ENCODE peak calls at places on chromosomes 5 and 9, in eight cellular contexts. D is CD8-positive, alpha-beta memory T cell; V is esophagus squamous epithelium; B is HepG2; G is spleen; Y is IMR-90; T is transverse colon; A is Caco-2. M is an unnamed sample.

GRCh38 chr5:13739462-13739861 is 205.0 kb downstream of the DNAH5 start:
- DNase-seq in Y (no peak), B (no peak), A (no peak), G (no peak), T (no peak), D (no peak), V (no peak), M (no peak)

GRCh38 chr9:93467062-93467416 is 13.7 kb upstream of the FAM120AOS start:
- DNase-seq in A (no peak), G (no peak), V (no peak), B (peak; percentile 37), D (no peak), Y (no peak), T (no peak), M (no peak)

GRCh38 chr5:159316519-159317383 is 13.5 kb downstream of the IL12B start:
- DNase-seq in G (no peak), V (no peak), B (peak; percentile 40), Y (peak; percentile 67), D (no peak), A (peak; percentile 52), T (peak; percentile 41), M (peak; percentile 37)

GRCh38 chr5:1401681-1402096 is 43.6 kb downstream of the SLC6A3 start:
- DNase-seq in A (no peak), B (no peak), T (no peak), Y (no peak), V (no peak), D (no peak), G (no peak), M (no peak)

GRCh38 chr9:97703437-97704326 is 6.5 kb upstream of the XPA start:
- DNase-seq in Y (peak; percentile 80), V (no peak), T (no peak), D (no peak), B (peak; percentile 74), A (peak; percentile 23), G (no peak), M (no peak)

GRCh38 chr5:65474129-65474711 is 7.5 kb downstream of the ADAMTS6 start:
- DNase-seq in G (no peak), V (no peak), D (no peak), A (no peak), T (no peak), Y (no peak), B (no peak), M (no peak)

GRCh38 chr9:1604942-1605560 is 410.1 kb upstream of the SMARCA2 start:
- DNase-seq in B (peak; percentile 25), A (peak; percentile 13), Y (no peak), D (no peak), G (no peak), V (no peak), T (no peak), M (peak; percentile 18)

GRCh38 chr5:76604838-76605237 is 18.4 kb downstream of the F2RL2 start:
- DNase-seq in T (no peak), V (no peak), G (no peak), Y (peak; percentile 64), A (no peak), D (no peak), B (peak; percentile 15), M (no peak)

GRCh38 chr5:179181988-179182387 is 121.8 kb downstream of the ZNF354C start:
- DNase-seq in B (no peak), Y (no peak), G (peak; percentile 64), A (no peak), T (no peak), D (no peak), V (no peak), M (no peak)

GRCh38 chr9:125172351-125172750 is 17.3 kb downstream of the PPP6C start:
- DNase-seq in D (no peak), B (no peak), A (no peak), Y (no peak), V (no peak), G (no peak), T (no peak), M (no peak)

GRCh38 chr5:5178121-5178520 is 38.0 kb downstream of the ADAMTS16 start:
- DNase-seq in A (peak; percentile 54), T (no peak), Y (no peak), B (peak; percentile 30), G (no peak), D (no peak), V (no peak), M (no peak)

GRCh38 chr5:132498686-132499271 is 8.2 kb upstream of the IRF1 start:
- DNase-seq in D (no peak), Y (peak; percentile 20), G (no peak), A (no peak), V (no peak), T (no peak), B (no peak), M (no peak)

GRCh38 chr5:10563940-10564837 is at the start of gene ANKRD33B:
- DNase-seq in G (peak; percentile 94), V (no peak), A (peak; percentile 86), Y (peak; percentile 63), D (peak; percentile 66), T (peak; percentile 63), B (peak; percentile 9), M (no peak)

GRCh38 chr9:32463500-32463899 is 62.5 kb downstream of the RIGI start:
- DNase-seq in G (no peak), V (no peak), T (no peak), B (no peak), Y (no peak), D (no peak), A (no peak), M (no peak)

GRCh38 chr5:83549681-83550080 is 78.1 kb downstream of the VCAN start:
- DNase-seq in G (no peak), A (no peak), D (no peak), V (no peak), B (no peak), T (no peak), Y (no peak), M (no peak)

GRCh38 chr5:134833340-134834032 is 12.3 kb upstream of the C5orf24 start:
- DNase-seq in T (no peak), D (no peak), A (no peak), V (no peak), Y (peak; percentile 86), G (no peak), B (no peak), M (no peak)

GRCh38 chr5:31036407-31036806 is 157.1 kb upstream of the CDH6 start:
- DNase-seq in T (no peak), V (no peak), D (no peak), B (no peak), G (no peak), A (no peak), Y (peak; percentile 84), M (no peak)

GRCh38 chr5:36874465-36874864 is 2.1 kb upstream of the NIPBL start:
- DNase-seq in G (no peak), V (no peak), Y (no peak), B (no peak), A (no peak), D (no peak), T (no peak), M (no peak)

GRCh38 chr9:119004618-119004990 is 364.6 kb downstream of the BRINP1 start:
- DNase-seq in T (peak; percentile 47), A (peak; percentile 1), D (no peak), B (peak; percentile 12), V (no peak), G (no peak), Y (peak; percentile 6), M (no peak)

GRCh38 chr5:172497591-172498255 is 43.4 kb upstream of the SH3PXD2B start:
- DNase-seq in T (no peak), G (no peak), V (no peak), D (no peak), B (no peak), Y (no peak), A (no peak), M (no peak)

GRCh38 chr5:108749130-108749861 is 1.6 kb downstream of the FER start:
- DNase-seq in B (no peak), V (no peak), G (no peak), A (peak; percentile 47), Y (no peak), D (peak; percentile 53), T (no peak), M (peak; percentile 25)

GRCh38 chr9:132407196-132407595 is 556 bp upstream of the TTF1 start:
- DNase-seq in Y (no peak), A (no peak), B (no peak), D (no peak), V (no peak), G (no peak), T (no peak), M (no peak)
- H3K4me1 ChIP-seq in Y (no peaks in the 10 kb centered on the region), A (peaks cover 13% of the 10 kb centered on the region), B (peaks cover 45% of the 10 kb centered on the region), D (peaks cover 63% of the 10 kb centered on the region), V (peaks cover 60% of the 10 kb centered on the region), G (peaks cover 50% of the 10 kb centered on the region), T (peaks cover 27% of the 10 kb centered on the region), M (peaks cover 4% of the 10 kb centered on the region)

GRCh38 chr9:88583901-88584596 is 49.1 kb downstream of the NXNL2 start:
- DNase-seq in B (no peak), D (no peak), Y (peak; percentile 85), A (no peak), G (no peak), T (no peak), V (no peak), M (no peak)
- H3K4me3 ChIP-seq in B (no peak overlapping the region), D (no peak overlapping the region), Y (no peak overlapping the region), A (no peak overlapping the region), G (no peak overlapping the region), T (no peak overlapping the region), V (no peak overlapping the region), M (no peak overlapping the region)

GRCh38 chr5:140014751-140015150 is 28.3 kb downstream of the NRG2 start:
- DNase-seq in Y (no peak), B (no peak), D (no peak), G (no peak), V (no peak), T (no peak), A (no peak), M (no peak)

GRCh38 chr5:140010798-140011197 is 32.3 kb downstream of the NRG2 start:
- DNase-seq in G (no peak), D (no peak), V (no peak), A (no peak), Y (no peak), B (no peak), T (no peak), M (no peak)

GRCh38 chr5:140011297-140011802 is 31.7 kb downstream of the NRG2 start:
- DNase-seq in Y (peak; percentile 1), T (no peak), V (no peak), B (peak; percentile 34), G (no peak), D (no peak), A (peak; percentile 60), M (no peak)

GRCh38 chr5:140013536-140013935 is 29.6 kb downstream of the NRG2 start:
- DNase-seq in B (no peak), A (no peak), T (no peak), V (no peak), Y (no peak), G (no peak), D (no peak), M (no peak)

DNA sequence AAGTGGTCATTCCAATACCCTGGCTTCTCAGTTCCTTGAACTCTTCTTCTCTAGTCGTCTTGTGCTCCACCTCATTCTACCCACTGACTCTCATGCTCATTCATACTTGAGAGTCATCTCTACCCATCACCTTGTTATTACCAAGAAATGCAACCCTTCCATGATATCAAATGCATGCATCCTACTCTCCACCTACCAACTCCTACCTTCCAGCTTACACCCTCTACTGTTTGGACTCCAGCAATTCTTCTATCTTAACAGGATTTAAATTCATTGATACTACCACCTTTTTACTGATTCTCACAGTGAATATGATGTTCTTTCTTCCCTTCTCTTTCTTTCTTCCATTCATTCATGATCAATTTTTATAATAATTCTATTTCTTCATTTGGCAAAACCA is 30.7 kb downstream of the NRG2 start:
- DNase-seq in Y (no peak), V (no peak), G (no peak), D (no peak), B (no peak), A (no peak), T (no peak), M (no peak)
- H3K27me3 ChIP-seq in Y (peaks cover 29% of the 10 kb centered on the region), V (no peaks in the 10 kb centered on the region), G (no peaks in the 10 kb centered on the region), D (peaks cover 4% of the 10 kb centered on the region), B (peaks cover 25% of the 10 kb centered on the region), A (no peaks in the 10 kb centered on the region), T (peaks cover 21% of the 10 kb centered on the region), M (no peaks in the 10 kb centered on the region)

GRCh38 chr9:116712781-116713180 is 25.7 kb downstream of the TRIM32 start:
- DNase-seq in A (no peak), V (no peak), G (no peak), T (no peak), D (no peak), B (no peak), Y (no peak), M (no peak)
- H3K4me1 ChIP-seq in A (no peaks in the 10 kb centered on the region), V (peaks cover 4% of the 10 kb centered on the region), G (no peaks in the 10 kb centered on the region), T (no peaks in the 10 kb centered on the region), D (no peaks in the 10 kb centered on the region), B (no peaks in the 10 kb centered on the region), Y (no peaks in the 10 kb centered on the region), M (no peaks in the 10 kb centered on the region)

M was measured in iPS DF 6.9.